ENCODE peak calls at places on chromosomes 5 and 9, in nine cellular contexts. B, D, K, P, X, R, C, F and Y are unnamed samples.

GRCh38 chr9:74953235-74953741 is 576 bp upstream of the C9orf40 start:
- DNase-seq in B (no peak), D (peak; percentile 10), K (no peak), P (no peak), X (no peak), R (peak; percentile 18), C (no peak), F (no peak), Y (no peak)

GRCh38 chr5:132611965-132612364 is 46.0 kb upstream of the IL13 start:
- DNase-seq in B (no peak), D (no peak), K (no peak), P (no peak), X (no peak), R (no peak), C (no peak), F (no peak), Y (no peak)

GRCh38 chr9:109181284-109181683 is 14.2 kb upstream of the FRRS1L start:
- DNase-seq in B (no peak), D (no peak), K (no peak), P (no peak), X (no peak), R (peak; percentile 90), C (no peak), F (no peak), Y (no peak)

GRCh38 chr5:108521841-108522506 is 140.1 kb upstream of the FBXL17 start:
- DNase-seq in B (no peak), D (peak; percentile 65), K (peak; percentile 72), P (peak; percentile 92), X (no peak), R (peak; percentile 85), C (peak; percentile 68), F (no peak), Y (peak; percentile 78)

GRCh38 chr5:94777163-94777885 is 158.9 kb downstream of the SLF1 start:
- DNase-seq in B (no peak), D (no peak), K (no peak), P (no peak), X (no peak), R (no peak), C (no peak), F (no peak), Y (no peak)

GRCh38 chr5:59829389-59829788 is 64.1 kb downstream of the PDE4D start:
- DNase-seq in B (no peak), D (peak; percentile 84), K (peak; percentile 79), P (no peak), X (no peak), R (no peak), C (no peak), F (no peak), Y (peak; percentile 79)

GRCh38 chr9:81562221-81563019 is 126.9 kb downstream of the TLE1 start:
- DNase-seq in B (no peak), D (peak; percentile 73), K (peak; percentile 82), P (peak; percentile 89), X (no peak), R (no peak), C (no peak), F (no peak), Y (peak; percentile 86)

GRCh38 chr5:127243011-127243410 is 47.6 kb upstream of the MEGF10 start:
- DNase-seq in B (no peak), D (peak; percentile 54), K (no peak), P (no peak), X (no peak), R (no peak), C (no peak), F (no peak), Y (no peak)

GRCh38 chr9:36597412-36598178 is 24.9 kb downstream of the MELK start:
- DNase-seq in B (no peak), D (peak; percentile 65), K (peak; percentile 70), P (peak; percentile 47), X (no peak), R (peak; percentile 42), C (no peak), F (no peak), Y (peak; percentile 82)

GRCh38 chr9:8677725-8678124 is 878.1 kb upstream of the DMAC1 start:
- DNase-seq in B (no peak), D (peak; percentile 20), K (no peak), P (no peak), X (no peak), R (no peak), C (no peak), F (no peak), Y (no peak)

GRCh38 chr5:6343951-6344596 is 34.3 kb downstream of the MED10 start:
- DNase-seq in B (no peak), D (no peak), K (no peak), P (no peak), X (no peak), R (no peak), C (no peak), F (no peak), Y (no peak)

GRCh38 chr5:433836-434235 is 9.1 kb upstream of the EXOC3 start:
- DNase-seq in B (no peak), D (no peak), K (no peak), P (no peak), X (no peak), R (no peak), C (no peak), F (no peak), Y (no peak)

GRCh38 chr5:143206194-143207053 is 197.1 kb downstream of the NR3C1 start:
- DNase-seq in B (no peak), D (no peak), K (no peak), P (no peak), X (no peak), R (peak; percentile 87), C (no peak), F (no peak), Y (no peak)

GRCh38 chr5:83388608-83389007 is 82.9 kb upstream of the VCAN start:
- DNase-seq in B (no peak), D (peak; percentile 55), K (peak; percentile 92), P (no peak), X (no peak), R (no peak), C (no peak), F (no peak), Y (no peak)

GRCh38 chr9:133540336-133541025 is 6.0 kb downstream of the ADAMTSL2 start:
- DNase-seq in B (no peak), D (no peak), K (no peak), P (no peak), X (no peak), R (peak; percentile 30), C (no peak), F (no peak), Y (no peak)

GRCh38 chr9:128078504-128079434 is 10.7 kb downstream of the SLC25A25 start:
- DNase-seq in B (peak; percentile 62), D (no peak), K (peak; percentile 63), P (peak; percentile 73), X (no peak), R (no peak), C (no peak), F (no peak), Y (peak; percentile 55)

GRCh38 chr9:136142859-136143214 is 24.2 kb upstream of the TMEM250 start:
- DNase-seq in B (no peak), D (no peak), K (no peak), P (no peak), X (no peak), R (no peak), C (no peak), F (no peak), Y (no peak)

GRCh38 chr9:136140966-136141365 is 22.3 kb upstream of the TMEM250 start:
- DNase-seq in B (no peak), D (no peak), K (peak; percentile 3), P (no peak), X (no peak), R (no peak), C (no peak), F (no peak), Y (peak; percentile 37)

GRCh38 chr9:136143215-136144001 is 24.7 kb upstream of the TMEM250 start:
- DNase-seq in B (no peak), D (no peak), K (peak; percentile 9), P (peak; percentile 26), X (no peak), R (no peak), C (no peak), F (no peak), Y (peak; percentile 31)

GRCh38 chr9:136141716-136142415 is 23.2 kb upstream of the TMEM250 start:
- DNase-seq in B (no peak), D (no peak), K (no peak), P (no peak), X (no peak), R (no peak), C (no peak), F (no peak), Y (no peak)

DNA sequence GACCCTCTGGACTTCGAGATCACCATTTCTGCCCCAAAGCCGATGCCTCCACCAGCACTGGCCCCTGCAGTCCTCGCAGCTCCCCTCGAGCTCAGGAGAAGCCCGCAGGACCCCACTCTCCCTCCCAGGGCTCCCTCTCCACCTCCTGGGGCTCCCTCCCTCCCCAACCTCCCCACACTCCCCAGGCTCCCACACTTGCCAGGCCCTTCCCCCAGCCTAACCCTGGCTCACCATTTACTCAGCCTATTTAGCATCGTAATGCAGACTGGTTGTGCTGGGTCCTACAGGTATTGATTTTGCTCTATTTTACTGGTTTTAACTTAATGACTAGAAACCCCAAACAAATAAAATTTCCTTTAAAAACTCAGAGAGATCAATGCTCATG is 23.7 kb upstream of the TMEM250 start:
- DNase-seq in B (no peak), D (no peak), K (no peak), P (no peak), X (no peak), R (no peak), C (no peak), F (no peak), Y (no peak)
- TF ChIP-seq CTCF in B (no peak), D (no peak), K (no peak), P (no peak), X (no peak), R (no peak), C (no peak), F (no peak), Y (no peak)

GRCh38 chr5:163727028-163727427 is 221.6 kb downstream of the MAT2B start:
- DNase-seq in B (peak; percentile 19), D (no peak), K (no peak), P (no peak), X (no peak), R (peak; percentile 30), C (no peak), F (no peak), Y (no peak)
- H3K4me3 ChIP-seq in B (no peak overlapping the region), D (no peak overlapping the region), K (no peak overlapping the region), P (no peak overlapping the region), X (no peak overlapping the region), R (peak overlapping the region; percentile 1), C (no peak overlapping the region), F (no peak overlapping the region), Y (no peak overlapping the region)

DNA sequence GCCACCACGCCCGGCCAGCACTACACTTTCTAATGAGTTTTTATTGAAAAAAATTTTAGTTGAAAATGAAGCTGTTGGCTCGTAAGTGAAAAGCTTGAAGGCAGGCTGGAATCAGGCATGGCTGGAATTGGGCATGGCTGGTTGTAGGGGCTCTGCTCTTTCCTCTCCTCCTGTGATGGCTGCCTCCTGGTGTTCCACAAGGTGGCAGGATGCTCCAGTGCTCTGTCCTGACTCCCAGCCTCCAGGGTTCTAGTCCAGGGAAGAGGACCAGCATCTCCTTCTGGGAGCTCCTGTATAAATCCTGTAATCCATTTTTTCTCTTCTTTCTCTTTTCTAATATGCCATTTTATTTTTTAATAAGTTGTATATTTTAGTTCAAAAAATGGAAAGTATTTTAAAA is 57.2 kb upstream of the DHFR start:
- DNase-seq in B (no peak), D (peak; percentile 28), K (peak; percentile 34), P (peak; percentile 37), X (no peak), R (peak; percentile 18), C (no peak), F (no peak), Y (peak; percentile 49)
- TF ChIP-seq CTCF in B (no peak), D (peak; percentile 61), K (peak; percentile 44), P (peak; percentile 52), X (no peak), R (peak; percentile 36), C (peak; percentile 19), F (peak; percentile 22), Y (peak; percentile 62)

GRCh38 chr9:3047912-3048311 is 204.0 kb upstream of the PUM3 start:
- DNase-seq in B (no peak), D (no peak), K (no peak), P (no peak), X (no peak), R (no peak), C (no peak), F (no peak), Y (no peak)
- H3K4me3 ChIP-seq in B (no peak overlapping the region), D (no peak overlapping the region), K (no peak overlapping the region), P (no peak overlapping the region), X (no peak overlapping the region), R (no peak overlapping the region), C (no peak overlapping the region), F (no peak overlapping the region), Y (no peak overlapping the region)